ENCODE peak calls at places on chromosomes 3 and 15, in eight cellular contexts. E is NCI-H460; L is A172; V is T-helper 17 cell; W is left colon; B is stimulated activated CD8-positive, alpha-beta memory T cell treated with anti-CD3 and anti-CD28 coated beads, Interleukin-15, amount 100 ng/mL, for 4 hours; Y is IMR-90; D is activated T-cell treated with anti-CD3 and anti-CD28 coated beads for 1 hour. Z is an unnamed sample.

GRCh38 chr3:138941259-138941885 is 5.6 kb downstream of the FOXL2 start:
- DNase-seq in E (no peak), L (no peak), V (no peak), W (no peak), B (no peak), Y (peak), D (no peak), Z (no peak)

GRCh38 chr15:60752973-60753720 is 274.2 kb upstream of the ICE2 start:
- DNase-seq in E (no peak), L (no peak), V (no peak), W (no peak), B (no peak), Y (no peak), D (no peak), Z (no peak)

GRCh38 chr15:95929232-95929846 is 401.2 kb upstream of the NR2F2 start:
- DNase-seq in E (no peak), L (peak), V (no peak), W (no peak), B (no peak), Y (peak), D (no peak), Z (no peak)

GRCh38 chr3:126131881-126132750 is 48.2 kb upstream of the SLC41A3 start:
- DNase-seq in E (no peak), L (no peak), V (peak), W (peak), B (no peak), Y (no peak), D (no peak), Z (no peak)

GRCh38 chr3:187101184-187102072 is 37.9 kb downstream of the RPL39L start:
- DNase-seq in E (peak), L (peak), V (no peak), W (peak), B (peak), Y (peak), D (peak), Z (peak)

GRCh38 chr15:40878785-40879184 is 4.8 kb upstream of the RHOV start:
- DNase-seq in E (no peak), L (peak), V (no peak), W (no peak), B (no peak), Y (peak), D (no peak), Z (no peak)

GRCh38 chr3:195054311-195054710 is 216.6 kb downstream of the XXYLT1 start:
- DNase-seq in E (no peak), L (no peak), V (no peak), W (no peak), B (no peak), Y (no peak), D (no peak), Z (no peak)

GRCh38 chr3:139457066-139457465 is 19.2 kb downstream of the RBP2 start:
- DNase-seq in E (no peak), L (no peak), V (no peak), W (no peak), B (no peak), Y (no peak), D (no peak), Z (no peak)

GRCh38 chr3:37974121-37974927 is 16.3 kb upstream of the VILL start:
- DNase-seq in E (peak), L (peak), V (peak), W (peak), B (peak), Y (peak), D (peak), Z (peak)

GRCh38 chr3:127182848-127183714 is 9.8 kb upstream of the PRR23E start:
- DNase-seq in E (no peak), L (no peak), V (no peak), W (no peak), B (no peak), Y (no peak), D (no peak), Z (no peak)

GRCh38 chr3:39288300-39288808 is 8.5 kb upstream of the CX3CR1 start:
- DNase-seq in E (peak), L (peak), V (peak), W (peak), B (peak), Y (peak), D (peak), Z (peak)